ENCODE peak calls at places on chromosomes 2 and 18, in nine cellular contexts. C, S, L, X, P, D, I, O and W are unnamed samples.

GRCh38 chr2:131031875-131032274 is 61.4 kb downstream of the FAM168B start:
- DNase-seq in C (no peak), S (no peak), L (no peak), X (no peak), P (no peak), D (no peak), I (no peak), O (peak), W (no peak)

GRCh38 chr2:231467016-231467545 is 2.8 kb upstream of the NCL start:
- DNase-seq in C (no peak), S (no peak), L (no peak), X (no peak), P (no peak), D (no peak), I (no peak), O (no peak), W (no peak)

GRCh38 chr2:147045113-147045512 is 799.7 kb upstream of the ACVR2A start:
- DNase-seq in C (peak), S (peak), L (peak), X (peak), P (peak), D (no peak), I (peak), O (no peak), W (no peak)

GRCh38 chr2:47221039-47221438 is 65.9 kb upstream of the STPG4 start:
- DNase-seq in C (no peak), S (no peak), L (no peak), X (peak), P (no peak), D (no peak), I (no peak), O (peak), W (no peak)

GRCh38 chr2:12807907-12808810 is 91.4 kb downstream of the TRIB2 start:
- DNase-seq in C (no peak), S (no peak), L (no peak), X (no peak), P (no peak), D (peak), I (no peak), O (no peak), W (no peak)

GRCh38 chr2:72423766-72424165 is 276.1 kb upstream of the CYP26B1 start:
- DNase-seq in C (no peak), S (no peak), L (no peak), X (no peak), P (no peak), D (no peak), I (no peak), O (no peak), W (no peak)

GRCh38 chr2:17813742-17814458 is 2.4 kb upstream of the MSGN1 start:
- DNase-seq in C (peak), S (no peak), L (peak), X (no peak), P (peak), D (no peak), I (peak), O (no peak), W (no peak)

GRCh38 chr18:53991805-53992204 is 232.7 kb downstream of the MBD2 start:
- DNase-seq in C (no peak), S (no peak), L (no peak), X (peak), P (no peak), D (no peak), I (no peak), O (no peak), W (no peak)

GRCh38 chr18:27175914-27176313 is 9.2 kb downstream of the CHST9 start:
- DNase-seq in C (no peak), S (peak), L (no peak), X (no peak), P (no peak), D (no peak), I (no peak), O (no peak), W (no peak)

GRCh38 chr18:12076424-12077140 is 17.1 kb upstream of the ANKRD62 start:
- DNase-seq in C (no peak), S (peak), L (peak), X (peak), P (peak), D (no peak), I (no peak), O (no peak), W (no peak)

DNA sequence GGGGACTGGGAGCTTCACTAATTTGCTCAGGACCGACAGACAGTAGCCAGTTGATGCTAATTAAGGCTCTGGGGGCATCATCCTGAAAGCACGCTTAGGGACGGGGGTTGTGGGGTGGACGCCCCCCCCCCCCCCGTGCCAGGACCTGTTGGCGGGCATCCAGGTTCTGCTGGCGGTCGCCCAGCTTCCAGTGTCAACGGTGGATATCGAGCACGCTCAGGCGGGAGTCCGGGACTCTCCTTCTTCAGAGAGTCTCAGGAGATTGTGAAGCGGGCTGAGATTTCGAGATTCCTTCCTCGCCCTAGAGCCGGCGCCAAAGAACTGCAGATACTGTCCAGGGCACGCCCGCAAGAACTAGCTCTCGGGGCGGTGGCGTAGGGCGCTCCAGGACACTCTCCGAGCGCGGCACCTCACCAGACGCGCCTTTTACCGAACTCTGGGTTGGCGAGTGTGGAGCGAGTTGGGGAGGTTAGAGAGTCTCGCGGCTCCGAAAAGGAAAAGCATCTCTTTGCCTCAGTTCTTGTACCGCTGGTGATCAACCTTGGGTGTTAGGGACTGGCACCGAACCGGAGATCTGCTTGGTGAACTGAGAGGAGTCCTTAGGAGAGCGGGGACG is 5.6 kb downstream of the RAX start:
- DNase-seq in C (no peak), S (peak), L (peak), X (no peak), P (no peak), D (no peak), I (no peak), O (no peak), W (no peak)
- TF ChIP-seq CTCF in C (no peak), S (no peak), L (no peak), X (no peak), P (no peak), D (no peak), I (no peak), O (no peak), W (no peak)

DNA sequence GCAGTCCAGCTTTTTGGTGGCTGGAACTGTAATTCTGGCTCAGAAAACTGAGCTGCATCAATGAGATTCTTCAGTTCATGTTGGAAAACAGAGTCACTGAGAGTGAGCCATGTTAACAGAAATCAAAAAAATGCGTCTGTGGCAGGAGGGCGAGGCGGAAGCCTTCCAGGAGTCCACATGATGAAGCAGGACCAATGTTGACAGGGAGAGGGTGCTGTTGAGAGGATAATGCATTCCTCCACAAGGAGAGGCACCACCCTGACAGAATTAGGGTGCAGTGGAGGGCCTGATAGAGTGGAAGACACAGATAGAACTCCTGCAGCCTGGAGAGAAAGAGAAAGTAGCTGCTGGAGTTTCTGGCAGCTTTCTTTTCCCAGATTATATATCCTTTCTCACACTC is 111.5 kb downstream of the MGAT5 start:
- DNase-seq in C (no peak), S (peak), L (peak), X (no peak), P (no peak), D (no peak), I (no peak), O (no peak), W (no peak)
- TF ChIP-seq CTCF in C (peak), S (peak), L (peak), X (no peak), P (no peak), D (no peak), I (no peak), O (no peak), W (no peak)

GRCh38 chr2:150165479-150165878 is 322.0 kb downstream of the RND3 start:
- DNase-seq in C (no peak), S (no peak), L (no peak), X (no peak), P (no peak), D (no peak), I (no peak), O (no peak), W (no peak)

GRCh38 chr2:150167711-150168110 is 319.8 kb downstream of the RND3 start:
- DNase-seq in C (no peak), S (no peak), L (peak), X (peak), P (no peak), D (no peak), I (no peak), O (no peak), W (no peak)

GRCh38 chr2:150169230-150169629 is 318.2 kb downstream of the RND3 start:
- DNase-seq in C (no peak), S (no peak), L (peak), X (peak), P (no peak), D (no peak), I (peak), O (peak), W (no peak)

GRCh38 chr2:150168596-150168995 is 318.9 kb downstream of the RND3 start:
- DNase-seq in C (no peak), S (no peak), L (no peak), X (peak), P (no peak), D (no peak), I (no peak), O (no peak), W (no peak)

GRCh38 chr2:150165988-150166965 is 321.2 kb downstream of the RND3 start:
- DNase-seq in C (no peak), S (no peak), L (no peak), X (peak), P (no peak), D (no peak), I (no peak), O (peak), W (no peak)
- TF ChIP-seq CTCF in C (no peak), S (no peak), L (no peak), X (no peak), P (no peak), D (no peak), I (no peak), O (no peak), W (no peak)

GRCh38 chr2:112583497-112584133 is 794 bp upstream of the CHCHD5 start:
- DNase-seq in C (no peak), S (peak), L (peak), X (peak), P (no peak), D (peak), I (no peak), O (no peak), W (no peak)
- TF ChIP-seq CTCF in C (no peak), S (no peak), L (no peak), X (no peak), P (no peak), D (peak), I (no peak), O (no peak), W (no peak)

GRCh38 chr2:121387591-121388325 is 102.8 kb upstream of the TFCP2L1 start:
- DNase-seq in C (no peak), S (no peak), L (no peak), X (no peak), P (no peak), D (no peak), I (no peak), O (no peak), W (no peak)

GRCh38 chr2:121377676-121378075 is 92.7 kb upstream of the TFCP2L1 start:
- DNase-seq in C (no peak), S (no peak), L (no peak), X (no peak), P (no peak), D (no peak), I (no peak), O (no peak), W (no peak)

GRCh38 chr2:121386707-121387106 is 101.7 kb upstream of the TFCP2L1 start:
- DNase-seq in C (no peak), S (no peak), L (peak), X (peak), P (no peak), D (no peak), I (no peak), O (no peak), W (no peak)

GRCh38 chr2:121386102-121386501 is 101.1 kb upstream of the TFCP2L1 start:
- DNase-seq in C (no peak), S (peak), L (no peak), X (no peak), P (no peak), D (no peak), I (no peak), O (no peak), W (no peak)

GRCh38 chr2:121382744-121383143 is 97.7 kb upstream of the TFCP2L1 start:
- DNase-seq in C (no peak), S (peak), L (no peak), X (no peak), P (no peak), D (no peak), I (no peak), O (no peak), W (no peak)
- TF ChIP-seq CTCF in C (peak), S (no peak), L (peak), X (peak), P (no peak), D (no peak), I (no peak), O (no peak), W (no peak)

GRCh38 chr2:151805343-151805742 is 22.9 kb downstream of the ARL5A start:
- DNase-seq in C (no peak), S (no peak), L (no peak), X (no peak), P (no peak), D (no peak), I (no peak), O (no peak), W (no peak)
- TF ChIP-seq CTCF in C (no peak), S (no peak), L (no peak), X (no peak), P (no peak), D (no peak), I (no peak), O (no peak), W (no peak)